ENCODE peak calls at places on chromosome 9, in five cellular contexts. D is hepatocyte, H is neural progenitor cell, K is HepG2, P is psoas muscle. G is an unnamed sample.

GRCh38 chr9:124001445-124001799 is 10.1 kb upstream of the LHX2 start:
- DNase-seq in D (no peak), H (no peak), K (no peak), P (no peak), G (no peak)

GRCh38 chr9:123749580-123750202 is 180.2 kb downstream of the DENND1A start:
- DNase-seq in D (no peak), H (no peak), K (no peak), P (no peak), G (no peak)

GRCh38 chr9:6133346-6134063 is 82.1 kb upstream of the IL33 start:
- DNase-seq in D (no peak), H (no peak), K (no peak), P (no peak), G (no peak)

GRCh38 chr9:97632406-97632991 is 669 bp downstream of the TSTD2 start:
- DNase-seq in D (peak; percentile 78), H (peak; percentile 84), K (no peak), P (peak; percentile 55), G (peak; percentile 84)

GRCh38 chr9:100352201-100352726 is 478 bp downstream of the TEX10 start:
- DNase-seq in D (peak; percentile 55), H (peak; percentile 59), K (no peak), P (peak; percentile 33), G (peak; percentile 77)

GRCh38 chr9:98220911-98221310 is 28.5 kb upstream of the CORO2A start:
- DNase-seq in D (no peak), H (no peak), K (no peak), P (no peak), G (no peak)

GRCh38 chr9:95008151-95008771 is 281.8 kb downstream of the AOPEP start:
- DNase-seq in D (peak; percentile 68), H (no peak), K (peak; percentile 86), P (no peak), G (no peak)

GRCh38 chr9:116812231-116813028 is 125.3 kb downstream of the TRIM32 start:
- DNase-seq in D (no peak), H (no peak), K (no peak), P (no peak), G (no peak)

GRCh38 chr9:23431459-23431858 is 394.6 kb downstream of the ELAVL2 start:
- DNase-seq in D (no peak), H (no peak), K (no peak), P (no peak), G (no peak)

GRCh38 chr9:78954286-78954685 is 617.5 kb upstream of the TLE4 start:
- DNase-seq in D (peak; percentile 48), H (no peak), K (no peak), P (no peak), G (no peak)

GRCh38 chr9:112249277-112249676 is 74.2 kb upstream of the SUSD1 start:
- DNase-seq in D (no peak), H (no peak), K (no peak), P (no peak), G (no peak)

GRCh38 chr9:112012026-112012902 is 115.7 kb downstream of the UGCG start:
- DNase-seq in D (peak; percentile 70), H (no peak), K (peak; percentile 66), P (peak; percentile 64), G (peak; percentile 30)

DNA sequence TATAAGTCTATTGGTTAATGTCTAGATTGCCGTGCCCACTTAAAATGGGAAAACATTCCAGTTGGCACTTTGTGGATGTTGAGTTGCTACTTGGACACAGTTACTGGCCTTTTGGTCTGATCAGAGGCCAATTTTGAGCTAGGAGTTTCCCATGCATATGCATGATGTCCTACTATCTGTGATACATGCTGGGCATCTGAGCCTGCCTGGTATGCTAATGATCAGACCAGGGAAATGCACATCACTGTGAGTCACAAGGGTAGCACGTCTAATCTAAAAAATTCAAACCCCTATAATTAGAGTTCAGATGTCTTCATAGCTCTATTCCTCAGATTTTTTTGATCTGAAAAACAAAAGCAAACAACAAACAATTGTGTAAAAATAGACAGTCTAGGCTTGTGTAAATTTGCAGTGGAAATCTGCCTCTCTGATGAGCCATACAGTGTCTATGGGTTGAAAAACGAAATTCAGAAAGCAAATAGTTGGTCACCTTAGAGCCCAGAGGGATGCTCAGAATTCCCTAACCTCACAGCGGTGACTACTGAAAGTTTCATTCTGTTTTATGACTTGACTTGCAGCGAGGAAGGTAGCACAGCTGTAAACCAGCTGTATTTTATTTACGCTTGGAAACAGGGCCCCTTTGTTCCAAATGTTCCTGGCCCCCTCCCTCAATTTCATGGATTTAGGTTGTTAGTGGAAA is 37.3 kb downstream of the PALM2AKAP2 start:
- DNase-seq in D (no peak), H (no peak), K (no peak), P (no peak), G (no peak)
- H3K4me3 ChIP-seq in D (no peak overlapping the region), H (no peak overlapping the region), K (no peak overlapping the region), P (no peak overlapping the region), G (no peak overlapping the region)

GRCh38 chr9:22098636-22099332 is 89.7 kb upstream of the CDKN2B start:
- DNase-seq in D (peak; percentile 46), H (no peak), K (no peak), P (no peak), G (no peak)

GRCh38 chr9:22100626-22101025 is 91.5 kb upstream of the CDKN2B start:
- DNase-seq in D (no peak), H (peak; percentile 21), K (no peak), P (no peak), G (no peak)

GRCh38 chr9:22102347-22103053 is 93.4 kb upstream of the CDKN2B start:
- DNase-seq in D (no peak), H (no peak), K (no peak), P (no peak), G (no peak)

DNA sequence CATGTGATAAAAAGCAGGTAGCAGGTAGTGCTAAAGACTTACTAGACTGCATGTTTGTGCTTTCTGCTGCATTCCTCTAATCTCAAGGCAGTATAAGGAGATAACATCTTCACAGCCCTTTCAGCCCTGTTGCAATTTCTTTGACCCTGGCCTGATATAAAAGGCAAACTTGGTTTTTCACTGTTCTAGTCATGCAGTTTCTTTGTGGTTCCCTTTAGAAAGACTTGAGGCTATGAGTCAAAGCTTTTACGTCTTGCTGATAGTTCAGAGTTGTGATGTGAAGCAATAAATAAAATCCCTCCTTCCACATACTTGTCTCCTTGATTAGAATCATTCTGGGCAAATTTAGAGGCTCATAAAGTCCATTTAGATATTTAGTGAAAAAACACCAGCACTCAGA is 88.6 kb upstream of the CDKN2B start:
- DNase-seq in D (peak; percentile 47), H (no peak), K (no peak), P (no peak), G (no peak)
- TF ChIP-seq CTCF in D (no peak), H (no peak), K (no peak), P (no peak), G (no peak)

GRCh38 chr9:133615897-133616188 is 6.7 kb upstream of the FAM163B start:
- DNase-seq in D (no peak), H (no peak), K (no peak), P (no peak), G (no peak)

GRCh38 chr9:133619791-133620190 is 10.6 kb upstream of the FAM163B start:
- DNase-seq in D (no peak), H (no peak), K (no peak), P (no peak), G (no peak)

GRCh38 chr9:133616643-133617405 is 7.6 kb upstream of the FAM163B start:
- DNase-seq in D (no peak), H (no peak), K (no peak), P (no peak), G (no peak)

GRCh38 chr9:133621868-133622267 is 12.7 kb upstream of the FAM163B start:
- DNase-seq in D (no peak), H (no peak), K (no peak), P (no peak), G (no peak)

GRCh38 chr9:133618726-133619125 is 9.5 kb upstream of the FAM163B start:
- DNase-seq in D (no peak), H (no peak), K (no peak), P (no peak), G (no peak)
- H3K27me3 ChIP-seq in D (peaks cover 28% of the 10 kb centered on the region), H (peaks cover 29% of the 10 kb centered on the region), K (peaks cover 10% of the 10 kb centered on the region), P (peaks cover 2% of the 10 kb centered on the region), G (peaks cover under 1% of the 10 kb centered on the region)

GRCh38 chr9:26882154-26882553 is 10.4 kb downstream of the CAAP1 start:
- DNase-seq in D (no peak), H (no peak), K (no peak), P (no peak), G (no peak)
- H3K4me3 ChIP-seq in D (no peak overlapping the region), H (no peak overlapping the region), K (no peak overlapping the region), P (no peak overlapping the region), G (peak overlapping the region; percentile 23)

GRCh38 chr9:118522093-118523028 is 818.2 kb downstream of the TLR4 start:
- DNase-seq in D (peak; percentile 74), H (peak; percentile 84), K (peak; percentile 8), P (peak; percentile 24), G (peak; percentile 92)
- TF ChIP-seq CTCF in D (peak; percentile 68), H (peak; percentile 79), K (peak; percentile 32), P (peak; percentile 41), G (peak; percentile 93)

GRCh38 chr9:126510564-126510963 is 103.2 kb upstream of the LMX1B start:
- DNase-seq in D (no peak), H (no peak), K (no peak), P (no peak), G (peak; percentile 55)
- H3K27me3 ChIP-seq in D (peaks cover 25% of the 10 kb centered on the region), H (peaks cover 13% of the 10 kb centered on the region), K (no peaks in the 10 kb centered on the region), P (no peaks in the 10 kb centered on the region), G (no peaks in the 10 kb centered on the region)

GRCh38 chr9:1328341-1328740 is 278.2 kb downstream of the DMRT2 start:
- DNase-seq in D (no peak), H (no peak), K (no peak), P (no peak), G (no peak)
- H3K4me3 ChIP-seq in D (no peak overlapping the region), H (no peak overlapping the region), K (no peak overlapping the region), P (no peak overlapping the region), G (no peak overlapping the region)

GRCh38 chr9:127224178-127224882 is 40.2 kb upstream of the GARNL3 start:
- DNase-seq in D (peak; percentile 96), H (peak; percentile 97), K (peak; percentile 85), P (peak; percentile 91), G (peak; percentile 100)

GRCh38 chr9:127222388-127223095 is 42.0 kb upstream of the GARNL3 start:
- DNase-seq in D (no peak), H (no peak), K (no peak), P (no peak), G (peak; percentile 11)

GRCh38 chr9:127224883-127225739 is 39.5 kb upstream of the GARNL3 start:
- DNase-seq in D (peak; percentile 99), H (peak; percentile 99), K (peak; percentile 74), P (peak; percentile 98), G (peak; percentile 99)

GRCh38 chr9:127223266-127223665 is 41.3 kb upstream of the GARNL3 start:
- DNase-seq in D (no peak), H (no peak), K (no peak), P (no peak), G (no peak)

GRCh38 chr9:127223810-127224177 is 40.8 kb upstream of the GARNL3 start:
- DNase-seq in D (peak; percentile 18), H (no peak), K (no peak), P (no peak), G (no peak)
- TF ChIP-seq CTCF in D (no peak), H (no peak), K (peak; percentile 59), P (no peak), G (no peak)

G was measured in endodermal cell.